ENCODE peak calls at places on chromosomes 3 and 15, in four cellular contexts. One of them, this sample, is unnamed. For H3K4me1, the result is how much of the 10 kb centered on the place peaks cover.

GRCh38 chr3:27861047-27862036 is 139.2 kb upstream of the EOMES start:
- DNase-seq in GM23248: no peak
- DNase-seq in MM.1S: no peak
- DNase-seq in hepatocyte: no peak
- DNase-seq in this sample: no peak

GRCh38 chr15:42090375-42090774 is 4.0 kb downstream of the PLA2G4D start:
- DNase-seq in GM23248: no peak
- DNase-seq in MM.1S: no peak
- DNase-seq in hepatocyte: no peak
- DNase-seq in this sample: no peak

GRCh38 chr3:170154084-170154483 is 27.4 kb downstream of the PHC3 start:
- DNase-seq in GM23248: peak
- DNase-seq in MM.1S: no peak
- DNase-seq in hepatocyte: no peak
- DNase-seq in this sample: no peak

GRCh38 chr3:113167929-113168771 is 43.2 kb upstream of the BOC start:
- DNase-seq in GM23248: no peak
- DNase-seq in MM.1S: no peak
- DNase-seq in hepatocyte: peak
- DNase-seq in this sample: no peak

GRCh38 chr15:70356919-70357318 is 259.2 kb upstream of the TLE3 start:
- DNase-seq in GM23248: no peak
- DNase-seq in MM.1S: no peak
- DNase-seq in hepatocyte: no peak
- DNase-seq in this sample: no peak

GRCh38 chr3:43155464-43156121 is 49.7 kb upstream of the POMGNT2 start:
- DNase-seq in GM23248: peak
- DNase-seq in MM.1S: no peak
- DNase-seq in hepatocyte: peak
- DNase-seq in this sample: peak

GRCh38 chr3:60055765-60056164 is 1005.9 kb upstream of the CFAP20DC start:
- DNase-seq in GM23248: peak
- DNase-seq in MM.1S: no peak
- DNase-seq in hepatocyte: peak
- DNase-seq in this sample: no peak

GRCh38 chr3:158802399-158803023 is 657 bp downstream of the MFSD1 start:
- DNase-seq in GM23248: peak
- DNase-seq in MM.1S: peak
- DNase-seq in hepatocyte: peak
- DNase-seq in this sample: no peak

GRCh38 chr3:171569571-171570132 is 109.4 kb upstream of the TNIK start:
- DNase-seq in GM23248: no peak
- DNase-seq in MM.1S: no peak
- DNase-seq in hepatocyte: no peak
- DNase-seq in this sample: no peak

GRCh38 chr15:77525907-77526581 is 105.4 kb downstream of the HMG20A start:
- DNase-seq in GM23248: no peak
- DNase-seq in MM.1S: no peak
- DNase-seq in hepatocyte: no peak
- DNase-seq in this sample: no peak

GRCh38 chr3:116863842-116864626 is 154.5 kb downstream of the TUSC7 start:
- DNase-seq in GM23248: peak
- DNase-seq in MM.1S: peak
- DNase-seq in hepatocyte: peak
- DNase-seq in this sample: peak
- TF ChIP-seq EZH2phosphoT487 in GM23248: no peak
- TF ChIP-seq EZH2phosphoT487 in MM.1S: no peak
- TF ChIP-seq EZH2phosphoT487 in hepatocyte: no peak
- TF ChIP-seq EZH2phosphoT487 in this sample: no peak

GRCh38 chr15:98718426-98719168 is 70.3 kb downstream of the IGF1R start:
- DNase-seq in GM23248: no peak
- DNase-seq in MM.1S: no peak
- DNase-seq in hepatocyte: no peak
- DNase-seq in this sample: no peak
- H3K4me1 ChIP-seq in GM23248: half or more
- H3K4me1 ChIP-seq in MM.1S: under half
- H3K4me1 ChIP-seq in hepatocyte: under half
- H3K4me1 ChIP-seq in this sample: half or more

GRCh38 chr3:58963928-58964497 is 85.8 kb downstream of the CFAP20DC start:
- DNase-seq in GM23248: no peak
- DNase-seq in MM.1S: no peak
- DNase-seq in hepatocyte: peak
- DNase-seq in this sample: no peak

GRCh38 chr3:58962040-58962651 is 87.7 kb downstream of the CFAP20DC start:
- DNase-seq in GM23248: peak
- DNase-seq in MM.1S: no peak
- DNase-seq in hepatocyte: no peak
- DNase-seq in this sample: no peak

GRCh38 chr3:58962816-58963215 is 87.0 kb downstream of the CFAP20DC start:
- DNase-seq in GM23248: peak
- DNase-seq in MM.1S: no peak
- DNase-seq in hepatocyte: no peak
- DNase-seq in this sample: no peak

DNA sequence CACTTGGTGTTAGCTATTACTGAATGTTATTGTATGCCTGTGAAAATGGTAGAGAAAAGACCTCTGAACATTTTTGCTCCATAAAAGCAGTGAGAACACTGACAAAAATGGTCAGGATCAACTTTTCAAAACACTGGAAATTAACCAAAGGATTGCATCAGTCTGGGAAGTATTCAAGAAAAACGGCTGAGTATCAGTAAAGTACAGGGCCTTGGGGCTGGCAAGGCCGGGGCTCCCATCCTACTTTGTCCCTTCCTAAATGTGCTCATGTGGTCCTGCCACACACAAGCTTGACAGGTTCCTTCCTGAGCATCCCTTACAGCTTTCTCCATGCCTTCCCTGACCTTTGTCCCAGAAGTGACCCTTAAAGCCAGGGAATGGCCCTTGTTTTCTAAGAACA is 84.0 kb downstream of the CFAP20DC start:
- DNase-seq in GM23248: peak
- DNase-seq in MM.1S: no peak
- DNase-seq in hepatocyte: no peak
- DNase-seq in this sample: no peak
- H3K27ac ChIP-seq in GM23248: peak
- H3K27ac ChIP-seq in MM.1S: no peak
- H3K27ac ChIP-seq in hepatocyte: peak
- H3K27ac ChIP-seq in this sample: no peak

DNA sequence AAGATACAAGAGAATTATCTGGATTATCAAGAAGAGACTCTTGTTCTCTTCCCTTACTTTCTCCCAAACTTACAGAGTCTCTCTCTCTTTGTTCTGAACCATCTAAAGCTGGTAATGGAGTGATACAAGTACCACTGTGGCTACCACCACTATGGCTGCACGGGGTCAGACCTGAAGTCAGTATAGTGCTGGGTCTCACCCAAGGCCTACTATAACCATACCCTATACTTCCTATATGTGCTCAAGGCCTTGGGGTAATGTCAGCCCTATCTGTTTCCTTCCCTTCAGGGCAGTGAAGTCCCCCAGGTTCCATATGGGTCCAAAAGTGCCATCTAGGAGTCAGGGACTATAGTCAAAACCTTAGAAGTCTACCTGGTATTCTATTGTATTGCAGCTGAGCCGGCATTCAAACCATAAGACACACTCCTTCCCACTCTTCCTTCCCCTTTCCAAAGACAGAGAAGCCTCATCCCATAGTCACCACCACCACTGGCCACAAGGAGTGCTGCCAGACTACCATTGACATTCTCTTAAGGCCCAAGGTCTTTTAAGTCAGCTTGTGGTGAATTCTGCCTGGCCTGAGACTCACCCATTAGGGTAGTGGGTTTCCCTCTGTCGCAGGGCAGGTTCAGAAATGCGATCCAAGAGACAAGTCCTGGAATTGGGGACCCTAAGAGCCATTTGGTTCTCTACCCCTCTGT is 615.0 kb upstream of the NECTIN3 start:
- DNase-seq in GM23248: no peak
- DNase-seq in MM.1S: no peak
- DNase-seq in hepatocyte: no peak
- DNase-seq in this sample: no peak
- TF ChIP-seq EZH2phosphoT487 in GM23248: no peak
- TF ChIP-seq EZH2phosphoT487 in MM.1S: no peak
- TF ChIP-seq EZH2phosphoT487 in hepatocyte: no peak
- TF ChIP-seq EZH2phosphoT487 in this sample: no peak

GRCh38 chr3:156674911-156675743 is 737 bp downstream of the TIPARP start:
- DNase-seq in GM23248: peak
- DNase-seq in MM.1S: peak
- DNase-seq in hepatocyte: peak
- DNase-seq in this sample: peak

GRCh38 chr3:156673732-156674045 is 701 bp upstream of the TIPARP start:
- DNase-seq in GM23248: no peak
- DNase-seq in MM.1S: no peak
- DNase-seq in hepatocyte: no peak
- DNase-seq in this sample: no peak

GRCh38 chr3:156676467-156677119 is 2.2 kb downstream of the TIPARP start:
- DNase-seq in GM23248: peak
- DNase-seq in MM.1S: peak
- DNase-seq in hepatocyte: no peak
- DNase-seq in this sample: no peak

GRCh38 chr3:156675744-156676466 is 1.5 kb downstream of the TIPARP start:
- DNase-seq in GM23248: peak
- DNase-seq in MM.1S: no peak
- DNase-seq in hepatocyte: peak
- DNase-seq in this sample: peak

DNA sequence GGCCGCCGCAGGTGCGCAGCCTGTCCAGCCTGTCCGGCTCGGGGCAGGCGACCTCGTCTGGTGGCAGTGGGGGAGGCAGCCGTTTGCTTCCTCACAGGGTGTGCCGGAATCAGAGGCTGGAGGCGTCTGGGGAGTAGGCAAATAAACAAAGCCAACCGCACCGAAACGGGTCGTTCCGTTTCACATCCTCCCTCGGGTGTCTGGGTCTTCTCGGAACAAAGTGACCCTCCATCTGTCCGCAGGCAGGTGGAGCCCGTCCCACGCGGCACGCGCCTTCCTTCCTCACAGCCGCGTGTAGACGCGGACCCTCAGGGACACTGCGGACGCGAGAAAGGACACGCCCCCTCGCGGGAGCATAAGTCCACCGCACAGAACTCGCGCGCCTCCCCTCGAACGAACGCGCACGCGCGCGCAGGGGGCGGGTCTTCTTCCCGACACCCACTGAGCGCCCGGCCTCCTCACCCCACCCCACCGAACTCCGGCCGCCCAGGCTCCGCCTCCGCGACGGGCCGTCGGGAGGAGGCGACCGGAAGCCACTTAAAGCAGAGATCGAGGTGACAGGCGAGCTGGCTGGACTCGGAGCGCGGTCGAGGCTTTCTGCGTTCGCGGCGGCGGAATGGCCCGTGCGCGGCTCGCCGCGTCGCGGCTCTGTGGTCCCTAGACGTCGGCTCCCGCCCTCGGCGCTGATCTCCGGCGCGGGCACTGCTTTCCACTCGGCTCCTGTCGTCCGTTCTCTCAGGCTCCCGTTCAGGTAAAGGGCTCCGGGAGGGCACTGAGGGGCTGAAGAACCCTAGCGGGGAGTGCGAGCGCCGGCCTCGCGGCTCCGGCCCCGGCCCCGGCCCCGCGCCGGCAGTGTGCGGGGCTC is at the start of gene TIPARP:
- DNase-seq in GM23248: peak
- DNase-seq in MM.1S: peak
- DNase-seq in hepatocyte: peak
- DNase-seq in this sample: peak
- H3K4me1 ChIP-seq in GM23248: under half
- H3K4me1 ChIP-seq in MM.1S: under half
- H3K4me1 ChIP-seq in hepatocyte: under half
- H3K4me1 ChIP-seq in this sample: under half

GRCh38 chr3:124558898-124559649 is 171.2 kb upstream of the UMPS start:
- DNase-seq in GM23248: peak
- DNase-seq in MM.1S: no peak
- DNase-seq in hepatocyte: peak
- DNase-seq in this sample: no peak
- H3K27ac ChIP-seq in GM23248: no peak
- H3K27ac ChIP-seq in MM.1S: no peak
- H3K27ac ChIP-seq in hepatocyte: no peak
- H3K27ac ChIP-seq in this sample: no peak

GRCh38 chr15:90343391-90343790 is 8.7 kb upstream of the ZNF774 start:
- DNase-seq in GM23248: peak
- DNase-seq in MM.1S: no peak
- DNase-seq in hepatocyte: no peak
- DNase-seq in this sample: no peak
- TF ChIP-seq EZH2phosphoT487 in GM23248: no peak
- TF ChIP-seq EZH2phosphoT487 in MM.1S: no peak
- TF ChIP-seq EZH2phosphoT487 in hepatocyte: no peak
- TF ChIP-seq EZH2phosphoT487 in this sample: no peak

GRCh38 chr3:20049275-20049674 is 9.0 kb downstream of the KAT2B start:
- DNase-seq in GM23248: no peak
- DNase-seq in MM.1S: no peak
- DNase-seq in hepatocyte: no peak
- DNase-seq in this sample: no peak
- H3K4me1 ChIP-seq in GM23248: under half
- H3K4me1 ChIP-seq in MM.1S: under half
- H3K4me1 ChIP-seq in hepatocyte: under half
- H3K4me1 ChIP-seq in this sample: under half

This sample was measured in GM23338.